ENCODE peak calls at places on chromosomes 4 and X, in eight cellular contexts. F is mammary epithelial cell, A is sigmoid colon, S is breast epithelium, W is tibial nerve, O is psoas muscle, R is cardiac muscle cell, Z is ascending aorta. J is an unnamed sample.
A peak's percentile ranks its signal among the peaks of the same experiment; 100 is the strongest.

GRCh38 chr4:93810340-93810992 is 18.1 kb upstream of the ATOH1 start:
- DNase-seq in O (no peak), A (no peak), F (no peak), Z (no peak), R (no peak), W (peak; percentile 46), S (no peak), J (no peak)

GRCh38 chr4:140257461-140258305 is 103.7 kb upstream of the MAML3 start:
- DNase-seq in W (no peak), F (peak; percentile 42), R (no peak), S (no peak), A (no peak), O (no peak), Z (no peak), J (no peak)

GRCh38 chrX:87337267-87337666 is 180.3 kb upstream of the KLHL4 start:
- DNase-seq in Z (no peak), W (no peak), R (peak; percentile 1), A (no peak), S (no peak), O (no peak), F (no peak), J (no peak)

GRCh38 chr4:139331185-139331584 is 28.9 kb upstream of the NDUFC1 start:
- DNase-seq in A (no peak), R (peak; percentile 14), F (peak; percentile 21), W (no peak), O (no peak), S (no peak), Z (no peak), J (no peak)

GRCh38 chr4:100786481-100786880 is 268.7 kb upstream of the EMCN start:
- DNase-seq in O (no peak), S (no peak), R (no peak), W (no peak), F (no peak), A (no peak), Z (no peak), J (no peak)

GRCh38 chrX:136694491-136695087 is 46.6 kb downstream of the CD40LG start:
- DNase-seq in Z (no peak), F (peak; percentile 20), O (no peak), W (no peak), R (peak; percentile 71), A (no peak), S (no peak), J (peak; percentile 27)

GRCh38 chr4:88696620-88697019 is 1.0 kb downstream of the NAP1L5 start:
- DNase-seq in O (no peak), Z (no peak), R (no peak), A (no peak), F (no peak), S (no peak), W (no peak), J (no peak)

GRCh38 chr4:138494931-138495330 is 252.8 kb upstream of the SLC7A11 start:
- DNase-seq in W (no peak), Z (no peak), A (no peak), O (no peak), F (peak; percentile 54), S (no peak), R (peak; percentile 50), J (peak; percentile 10)

GRCh38 chrX:15050395-15050794 is 177.2 kb downstream of the MOSPD2 start:
- DNase-seq in O (no peak), Z (no peak), W (no peak), R (no peak), A (no peak), F (no peak), S (no peak), J (no peak)

GRCh38 chrX:53088136-53088974 is 5.6 kb upstream of the KANTR start:
- DNase-seq in Z (peak; percentile 66), A (peak; percentile 97), R (peak; percentile 90), O (peak; percentile 83), W (peak; percentile 58), S (peak; percentile 85), F (peak; percentile 80), J (peak; percentile 87)

GRCh38 chrX:57929373-57929772 is 19.1 kb upstream of the ZXDA start:
- DNase-seq in Z (no peak), F (peak; percentile 26), S (no peak), A (no peak), R (peak; percentile 49), W (no peak), O (no peak), J (no peak)

GRCh38 chrX:118231464-118231863 is 114.4 kb upstream of the WDR44 start:
- DNase-seq in A (no peak), F (no peak), S (no peak), W (no peak), Z (no peak), R (peak; percentile 40), O (no peak), J (no peak)

GRCh38 chr4:3467601-3468031 is 4.5 kb downstream of the DOK7 start:
- DNase-seq in W (no peak), F (no peak), S (no peak), O (peak; percentile 8), A (no peak), Z (no peak), R (no peak), J (no peak)

GRCh38 chrX:22194207-22194606 is 78.5 kb upstream of the CBLL2 start:
- DNase-seq in R (no peak), S (no peak), A (no peak), Z (no peak), W (no peak), O (no peak), F (no peak), J (no peak)

GRCh38 chr4:38675167-38676121 is 11.4 kb downstream of the KLF3 start:
- DNase-seq in S (peak; percentile 64), A (peak; percentile 88), R (peak; percentile 90), O (peak; percentile 62), F (peak; percentile 68), Z (no peak), W (peak; percentile 98), J (peak; percentile 55)

GRCh38 chrX:100350704-100351489 is 59.2 kb downstream of the PCDH19 start:
- DNase-seq in O (no peak), A (no peak), S (no peak), R (no peak), F (no peak), W (no peak), Z (no peak), J (no peak)

GRCh38 chrX:119398974-119399771 is at the start of gene SLC25A43:
- DNase-seq in Z (no peak), W (no peak), A (peak; percentile 76), S (no peak), F (peak; percentile 11), O (peak; percentile 51), R (peak; percentile 51), J (peak; percentile 51)

GRCh38 chrX:148310402-148311200 is 189.8 kb upstream of the AFF2 start:
- DNase-seq in O (no peak), R (no peak), W (no peak), F (no peak), A (no peak), S (no peak), Z (no peak), J (no peak)

GRCh38 chr4:162164881-162165528 is 1.2 kb upstream of the FSTL5 start:
- DNase-seq in O (no peak), F (peak; percentile 6), Z (no peak), R (no peak), W (no peak), A (no peak), S (no peak), J (peak; percentile 20)

GRCh38 chr4:1582227-1582626 is 101.9 kb downstream of the FAM53A start:
- DNase-seq in R (no peak), F (no peak), S (no peak), O (peak; percentile 21), W (no peak), A (peak; percentile 67), Z (no peak), J (no peak)

DNA sequence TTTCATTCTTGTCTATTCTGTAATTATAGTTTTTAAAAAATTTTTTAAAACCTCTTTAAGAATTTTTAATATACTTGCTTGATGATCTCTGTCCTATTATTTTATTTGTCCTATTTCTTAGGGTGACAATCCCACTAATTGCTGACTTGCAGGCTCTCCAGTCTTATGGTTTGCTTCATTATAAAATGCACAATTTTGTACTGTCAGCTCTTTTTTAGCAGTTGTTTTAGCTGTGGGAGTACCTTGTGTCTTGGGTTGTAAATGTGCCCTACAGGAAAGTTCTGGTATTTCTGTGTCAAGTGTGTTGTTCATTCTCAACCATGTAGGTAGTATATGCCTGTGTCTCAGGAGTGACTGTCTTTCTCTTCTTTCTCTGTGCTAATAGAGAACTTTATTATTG is 118.2 kb upstream of the IL15 start:
- DNase-seq in F (no peak), O (no peak), A (no peak), W (no peak), R (no peak), Z (no peak), S (no peak), J (no peak)
- TF ChIP-seq CTCF in F (no peak), O (no peak), A (no peak), W (no peak), R (no peak), Z (no peak), S (no peak), J (no peak)

DNA sequence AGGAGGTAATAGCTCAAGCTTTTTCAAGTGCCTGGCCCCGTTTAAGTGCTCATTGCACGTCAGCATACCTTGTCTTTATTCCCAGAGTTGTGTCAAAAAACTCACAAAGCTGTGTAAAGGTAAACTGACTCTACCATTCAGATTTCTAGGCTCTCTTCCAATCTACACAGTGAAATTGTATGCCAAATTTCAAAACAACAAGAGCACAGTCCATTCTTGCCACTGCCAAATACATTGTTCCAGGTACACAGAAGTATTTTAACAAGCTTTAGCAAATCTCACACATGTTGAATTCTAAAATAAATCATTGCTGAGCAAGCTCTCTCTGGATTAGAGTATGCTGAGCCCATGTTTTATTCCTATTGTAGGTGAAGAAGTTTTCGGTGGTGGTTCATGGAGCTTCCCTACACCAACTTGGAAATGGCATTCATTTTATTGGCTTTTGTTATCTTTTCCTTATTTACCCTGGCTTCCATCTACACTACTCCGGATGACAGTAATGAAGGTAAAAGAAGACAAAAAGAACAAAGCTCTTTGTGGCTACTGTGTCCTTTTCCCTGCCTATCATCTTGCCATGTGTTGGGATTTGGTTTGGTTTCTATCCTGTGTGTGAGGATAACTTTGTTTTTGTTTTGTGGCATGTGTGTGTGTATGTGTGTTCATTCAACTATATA is 16.3 kb downstream of the SMIM31 start:
- DNase-seq in S (no peak), R (no peak), A (no peak), W (no peak), Z (no peak), O (no peak), F (no peak), J (no peak)
- H3K27ac ChIP-seq in S (no peak overlapping the region), R (no peak overlapping the region), A (no peak overlapping the region), W (no peak overlapping the region), Z (no peak overlapping the region), O (no peak overlapping the region), F (no peak overlapping the region), J (no peak overlapping the region)

GRCh38 chr4:154506253-154506652 is 14.7 kb upstream of the DCHS2 start:
- DNase-seq in A (no peak), Z (no peak), F (peak; percentile 33), O (no peak), S (no peak), W (peak; percentile 20), R (peak; percentile 56), J (no peak)
- TF ChIP-seq CTCF in A (peak; percentile 28), Z (peak; percentile 45), F (peak; percentile 60), O (peak; percentile 26), S (peak; percentile 46), W (peak; percentile 44), R (peak; percentile 52), J (peak; percentile 41)

DNA sequence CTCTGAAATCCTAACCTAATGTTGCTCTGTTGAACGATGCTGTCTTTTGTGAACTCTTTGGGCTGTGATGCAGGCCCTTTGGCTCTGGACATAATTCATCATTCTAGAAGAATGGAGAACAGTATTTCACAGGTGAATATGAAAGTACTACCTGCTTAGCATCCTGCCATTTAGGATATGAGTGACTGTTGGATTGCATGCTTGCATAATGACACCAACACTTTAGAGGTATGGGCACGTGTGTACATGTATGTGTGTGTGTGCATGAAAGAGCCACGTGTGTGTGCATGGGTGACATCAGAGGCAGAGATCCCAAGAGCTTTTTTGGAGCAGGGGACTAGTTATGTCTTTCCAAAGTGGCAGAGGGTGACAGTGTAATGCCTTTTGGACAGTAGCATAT is 70.2 kb upstream of the ZNF518B start:
- DNase-seq in F (no peak), S (no peak), Z (no peak), W (no peak), O (no peak), A (no peak), R (no peak), J (no peak)
- H3K27ac ChIP-seq in F (peak overlapping the region; percentile 80), S (no peak overlapping the region), Z (no peak overlapping the region), W (no peak overlapping the region), O (no peak overlapping the region), A (no peak overlapping the region), R (no peak overlapping the region), J (no peak overlapping the region)

J was measured in RWPE1.